ENCODE peak calls at places on chromosomes 4 and X, in four cellular contexts. X is HepG2, N is GM12878, K is H1. W is an unnamed sample.

GRCh38 chrX:94204524-94204923 is 530.5 kb downstream of the FAM133A start:
- DNase-seq in X (no peak), N (no peak), K (no peak), W (no peak)

GRCh38 chrX:10282490-10282889 is 125.7 kb downstream of the CLCN4 start:
- DNase-seq in X (no peak), N (no peak), K (no peak), W (no peak)

GRCh38 chr4:41686893-41687292 is 61.6 kb downstream of the PHOX2B start:
- DNase-seq in X (no peak), N (no peak), K (no peak), W (no peak)

GRCh38 chrX:22975786-22976185 is 24.0 kb upstream of the DDX53 start:
- DNase-seq in X (no peak), N (no peak), K (no peak), W (no peak)

GRCh38 chr4:38868055-38868965 is 704 bp downstream of the FAM114A1 start:
- DNase-seq in X (no peak), N (no peak), K (peak), W (no peak)

GRCh38 chrX:151458824-151459223 is 61.8 kb downstream of the VMA21 start:
- DNase-seq in X (peak), N (no peak), K (no peak), W (no peak)

GRCh38 chrX:81412428-81412827 is 210.5 kb downstream of the SH3BGRL start:
- DNase-seq in X (no peak), N (no peak), K (no peak), W (no peak)

GRCh38 chrX:3175659-3176438 is 134.6 kb downstream of the ARSF start:
- DNase-seq in X (no peak), N (no peak), K (no peak), W (no peak)

GRCh38 chrX:55161581-55161980 is 58.6 kb upstream of the PAGE5 start:
- DNase-seq in X (no peak), N (no peak), K (no peak), W (no peak)

GRCh38 chrX:111098874-111099273 is 2.9 kb downstream of the PAK3 start:
- DNase-seq in X (peak), N (no peak), K (peak), W (peak)

GRCh38 chr4:1230971-1231636 is 17.8 kb downstream of the CTBP1 start:
- DNase-seq in X (no peak), N (no peak), K (no peak), W (no peak)

GRCh38 chr4:87915621-87916020 is 59.9 kb upstream of the SPP1 start:
- DNase-seq in X (no peak), N (no peak), K (no peak), W (no peak)

GRCh38 chr4:87911252-87911774 is 64.2 kb upstream of the SPP1 start:
- DNase-seq in X (peak), N (no peak), K (no peak), W (no peak)

GRCh38 chr4:87916636-87917035 is 58.9 kb upstream of the SPP1 start:
- DNase-seq in X (no peak), N (no peak), K (no peak), W (no peak)

GRCh38 chr4:87912164-87913004 is 63.1 kb upstream of the SPP1 start:
- DNase-seq in X (peak), N (no peak), K (no peak), W (no peak)

GRCh38 chr4:87913871-87914270 is 61.6 kb upstream of the SPP1 start:
- DNase-seq in X (no peak), N (no peak), K (no peak), W (no peak)
- TF ChIP-seq SRF in X (no peak), N (no peak), K (no peak), W (no peak)

GRCh38 chr4:139734201-139734874 is 68.7 kb downstream of the MGST2 start:
- DNase-seq in X (no peak), N (no peak), K (no peak), W (no peak)

GRCh38 chr4:139734875-139735380 is 69.3 kb downstream of the MGST2 start:
- DNase-seq in X (no peak), N (no peak), K (peak), W (no peak)

GRCh38 chr4:139736257-139736626 is 70.6 kb downstream of the MGST2 start:
- DNase-seq in X (no peak), N (no peak), K (no peak), W (no peak)

GRCh38 chr4:139735381-139736256 is 70.0 kb downstream of the MGST2 start:
- DNase-seq in X (no peak), N (no peak), K (peak), W (no peak)

GRCh38 chr4:139736661-139737060 is 71.0 kb downstream of the MGST2 start:
- DNase-seq in X (no peak), N (no peak), K (no peak), W (no peak)
- H3K27ac ChIP-seq in X (no peak), N (no peak), K (no peak), W (no peak)

GRCh38 chr4:2321279-2322196 is 59.6 kb upstream of the MXD4 start:
- DNase-seq in X (no peak), N (no peak), K (no peak), W (no peak)

GRCh38 chr4:2318885-2319284 is 57.0 kb upstream of the MXD4 start:
- DNase-seq in X (no peak), N (no peak), K (no peak), W (no peak)

GRCh38 chr4:2322227-2322626 is 60.3 kb upstream of the MXD4 start:
- DNase-seq in X (no peak), N (no peak), K (no peak), W (no peak)

GRCh38 chr4:2320152-2320551 is 58.2 kb upstream of the MXD4 start:
- DNase-seq in X (no peak), N (no peak), K (no peak), W (no peak)

GRCh38 chr4:2320746-2321145 is 58.8 kb upstream of the MXD4 start:
- DNase-seq in X (no peak), N (no peak), K (no peak), W (no peak)
- TF ChIP-seq SRF in X (no peak), N (no peak), K (no peak), W (no peak)

DNA sequence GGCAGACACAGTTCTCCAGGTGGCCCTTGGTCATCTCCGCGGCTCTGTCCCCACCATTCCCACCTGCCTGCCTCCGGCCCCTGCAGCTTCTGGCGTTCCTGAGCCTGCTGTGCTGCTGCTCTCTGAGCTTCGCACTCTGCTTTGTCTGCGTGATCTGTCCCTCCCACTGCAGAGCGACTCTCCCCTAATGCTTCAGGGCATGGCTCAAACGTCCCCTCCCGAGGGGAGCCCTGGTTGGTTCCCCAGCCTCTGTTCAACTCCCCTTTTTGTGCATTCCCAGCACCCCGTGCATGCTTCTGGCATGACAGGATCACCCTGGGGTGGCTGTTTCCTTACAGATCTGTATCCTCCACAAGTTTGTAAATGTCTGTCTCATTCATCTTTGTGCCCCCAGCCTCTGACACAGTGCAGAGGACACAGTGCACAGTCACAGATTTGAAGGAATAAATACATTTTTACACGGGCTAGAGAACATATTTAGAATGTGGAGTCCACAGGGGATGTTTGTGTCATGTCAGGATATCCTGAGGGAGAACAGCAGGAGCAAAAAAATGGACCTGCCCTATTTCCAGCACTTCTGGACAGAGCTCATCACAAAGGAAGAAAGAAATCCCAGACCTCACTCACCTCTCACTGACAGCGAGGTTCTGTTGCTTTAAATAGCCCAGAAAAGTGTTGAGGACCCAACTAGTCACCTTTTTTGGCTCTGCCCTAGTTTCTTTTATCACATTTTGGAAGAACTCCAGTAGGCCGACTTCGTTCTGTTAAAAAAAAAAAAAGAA is 72.6 kb downstream of the GATB start:
- DNase-seq in X (no peak), N (no peak), K (no peak), W (no peak)
- H3K27ac ChIP-seq in X (no peak), N (no peak), K (peak), W (no peak)

W was measured in HCT116.